ENCODE peak calls at places on chromosomes 3 and 15, in seven cellular contexts. C is heart left ventricle, D is body of pancreas, A is GM23338, H is dorsolateral prefrontal cortex, U is left lung, R is transverse colon. F is an unnamed sample.
A peak's percentile ranks its signal among the peaks of the same experiment; 100 is the strongest.

GRCh38 chr3:110708166-110708565 is 363.4 kb upstream of the NECTIN3 start:
- DNase-seq in C (no peak), D (no peak), A (no peak), H (no peak), U (no peak), R (no peak), F (no peak)

GRCh38 chr15:81235781-81236507 is 39.3 kb downstream of the IL16 start:
- DNase-seq in C (peak; percentile 66), D (no peak), A (no peak), H (peak; percentile 53), U (no peak), R (no peak), F (no peak)

GRCh38 chr3:66398228-66399025 is 102.4 kb downstream of the LRIG1 start:
- DNase-seq in C (no peak), D (peak; percentile 47), A (no peak), H (peak; percentile 7), U (peak; percentile 36), R (no peak), F (no peak)

GRCh38 chr3:85576091-85576690 is 617.4 kb downstream of the CADM2 start:
- DNase-seq in C (peak; percentile 41), D (peak; percentile 66), A (peak; percentile 84), H (peak; percentile 93), U (no peak), R (peak; percentile 42), F (no peak)

GRCh38 chr3:188776447-188776846 is 395.3 kb upstream of the TPRG1 start:
- DNase-seq in C (no peak), D (no peak), A (no peak), H (no peak), U (no peak), R (no peak), F (no peak)

GRCh38 chr15:31374489-31374888 is 47.9 kb downstream of the KLF13 start:
- DNase-seq in C (no peak), D (no peak), A (no peak), H (no peak), U (no peak), R (peak; percentile 79), F (no peak)

GRCh38 chr15:25068696-25069095 is 113.9 kb downstream of the SNRPN start:
- DNase-seq in C (peak; percentile 15), D (no peak), A (no peak), H (no peak), U (no peak), R (no peak), F (no peak)

GRCh38 chr15:77457619-77458265 is 37.1 kb downstream of the HMG20A start:
- DNase-seq in C (no peak), D (no peak), A (no peak), H (no peak), U (no peak), R (no peak), F (no peak)

GRCh38 chr3:153634683-153635082 is 472.7 kb downstream of the RAP2B start:
- DNase-seq in C (no peak), D (no peak), A (no peak), H (no peak), U (no peak), R (no peak), F (no peak)

GRCh38 chr3:196772897-196773296 is 33.2 kb downstream of the PAK2 start:
- DNase-seq in C (no peak), D (no peak), A (no peak), H (peak; percentile 17), U (no peak), R (no peak), F (no peak)

GRCh38 chr3:146783446-146783845 is 178.3 kb upstream of the PLSCR5 start:
- DNase-seq in C (no peak), D (no peak), A (no peak), H (no peak), U (no peak), R (no peak), F (no peak)

GRCh38 chr3:86464180-86464579 is 526.8 kb downstream of the VGLL3 start:
- DNase-seq in C (no peak), D (no peak), A (no peak), H (no peak), U (no peak), R (no peak), F (no peak)

DNA sequence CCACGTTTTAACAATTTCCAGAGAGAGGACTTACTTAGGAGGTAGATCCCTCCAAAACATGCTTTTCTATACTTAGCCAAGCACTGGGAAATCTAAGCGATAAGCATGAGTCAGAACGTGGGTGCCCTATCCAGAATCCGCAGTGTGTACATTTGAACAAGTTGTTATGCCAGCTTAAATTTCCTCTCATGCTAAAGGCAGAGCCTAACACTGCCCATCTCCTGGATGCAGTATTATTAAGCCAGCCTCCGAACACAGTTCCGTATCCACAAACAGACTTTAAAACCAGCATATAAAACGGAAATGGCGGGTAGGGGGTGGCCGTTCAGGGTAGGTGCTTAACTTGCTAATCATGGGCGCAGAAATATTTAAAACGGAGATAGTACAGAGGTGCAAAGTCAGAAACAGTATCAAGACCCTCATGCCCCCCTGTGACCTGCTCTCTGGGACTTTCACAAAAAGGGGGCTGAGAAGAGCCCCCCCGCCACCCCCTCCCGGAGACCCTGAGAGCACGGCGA is 1.0 kb upstream of the LRRIQ4 start:
- DNase-seq in C (no peak), D (no peak), A (no peak), H (peak; percentile 49), U (no peak), R (no peak), F (no peak)
- H3K4me3 ChIP-seq in C (peak overlapping the region; percentile 66), D (no peak overlapping the region), A (peak overlapping the region; percentile 81), H (peak overlapping the region; percentile 69), U (peak overlapping the region; percentile 43), R (peak overlapping the region; percentile 51), F (peak overlapping the region; percentile 48)

GRCh38 chr3:10994311-10994710 is 1.8 kb downstream of the SLC6A1 start:
- DNase-seq in C (no peak), D (no peak), A (no peak), H (peak; percentile 68), U (no peak), R (no peak), F (no peak)

GRCh38 chr3:10992946-10993728 is 589 bp downstream of the SLC6A1 start:
- DNase-seq in C (no peak), D (no peak), A (peak; percentile 53), H (no peak), U (no peak), R (no peak), F (no peak)

GRCh38 chr3:10993729-10994065 is 1.1 kb downstream of the SLC6A1 start:
- DNase-seq in C (no peak), D (no peak), A (no peak), H (no peak), U (no peak), R (no peak), F (no peak)

GRCh38 chr3:10988991-10989484 is 3.5 kb upstream of the SLC6A1 start:
- DNase-seq in C (no peak), D (no peak), A (no peak), H (no peak), U (no peak), R (no peak), F (no peak)

GRCh38 chr3:10992017-10992945 is at the start of gene SLC6A1:
- DNase-seq in C (no peak), D (no peak), A (peak; percentile 83), H (peak; percentile 71), U (no peak), R (no peak), F (no peak)
- H3K27me3 ChIP-seq in C (peaks cover 47% of the 10 kb centered on the region), D (no peaks in the 10 kb centered on the region), A (peaks cover 58% of the 10 kb centered on the region), H (no peaks in the 10 kb centered on the region), U (peaks cover 31% of the 10 kb centered on the region), R (peaks cover 65% of the 10 kb centered on the region), F (peaks cover 6% of the 10 kb centered on the region)

GRCh38 chr3:99867594-99868437 is 50.2 kb downstream of the CMSS1 start:
- DNase-seq in C (no peak), D (no peak), A (peak; percentile 67), H (no peak), U (no peak), R (no peak), F (no peak)

GRCh38 chr3:99871231-99871898 is 53.7 kb downstream of the CMSS1 start:
- DNase-seq in C (no peak), D (no peak), A (no peak), H (no peak), U (no peak), R (no peak), F (no peak)

GRCh38 chr3:99868438-99868723 is 50.7 kb downstream of the CMSS1 start:
- DNase-seq in C (no peak), D (no peak), A (no peak), H (no peak), U (no peak), R (no peak), F (peak; percentile 10)

GRCh38 chr3:99870712-99871111 is 53.0 kb downstream of the CMSS1 start:
- DNase-seq in C (no peak), D (no peak), A (no peak), H (no peak), U (no peak), R (no peak), F (no peak)

GRCh38 chr3:99869621-99870020 is 52.0 kb downstream of the CMSS1 start:
- DNase-seq in C (no peak), D (no peak), A (no peak), H (no peak), U (no peak), R (no peak), F (no peak)
- H3K27ac ChIP-seq in C (peak overlapping the region; percentile 52), D (no peak overlapping the region), A (no peak overlapping the region), H (no peak overlapping the region), U (no peak overlapping the region), R (peak overlapping the region; percentile 90), F (peak overlapping the region; percentile 83)

DNA sequence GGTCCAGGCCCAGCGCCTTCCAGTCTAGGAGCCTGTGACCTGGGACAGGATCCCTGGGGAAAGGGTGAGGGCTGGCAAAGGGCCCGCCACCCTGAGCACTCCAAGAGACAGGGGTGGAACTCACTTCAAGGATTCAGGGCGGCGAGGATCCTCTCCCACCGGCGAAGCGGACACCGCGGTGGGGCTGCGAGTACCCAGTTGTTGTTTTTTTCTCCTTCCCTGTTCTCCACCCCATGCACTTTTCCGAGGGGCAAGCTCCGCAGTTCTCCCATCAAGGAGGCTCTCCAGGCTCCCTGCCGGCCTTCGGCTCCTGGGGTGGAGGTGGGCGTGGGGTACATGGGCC is 387 bp upstream of the PAQR5 start:
- DNase-seq in C (peak; percentile 34), D (no peak), A (no peak), H (no peak), U (no peak), R (no peak), F (no peak)
- H3K4me3 ChIP-seq in C (peak overlapping the region; percentile 59), D (no peak overlapping the region), A (peak overlapping the region; percentile 74), H (peak overlapping the region; percentile 52), U (peak overlapping the region; percentile 57), R (no peak overlapping the region), F (peak overlapping the region; percentile 45)

DNA sequence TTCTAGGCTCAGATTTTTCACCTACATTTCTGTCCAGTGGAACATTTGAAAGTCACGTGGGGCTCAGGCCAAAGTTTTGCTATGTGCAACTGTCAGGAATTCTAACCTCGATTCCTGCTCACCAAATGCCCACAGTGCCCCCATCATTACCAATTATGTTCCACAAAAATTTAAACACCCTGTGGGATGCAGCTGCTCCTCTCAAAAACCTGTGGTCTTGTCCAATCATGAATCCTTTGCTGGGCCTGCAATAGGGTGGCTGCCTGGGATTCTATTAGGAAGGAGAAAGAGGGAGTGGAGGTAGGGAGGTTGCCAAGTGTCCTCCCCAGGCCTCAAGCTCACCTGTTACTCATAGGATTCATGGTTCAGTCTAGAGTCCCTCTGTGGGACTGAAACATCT is 68.1 kb downstream of the RHCG start:
- DNase-seq in C (no peak), D (no peak), A (no peak), H (no peak), U (no peak), R (no peak), F (no peak)
- H3K27me3 ChIP-seq in C (peaks cover 8% of the 10 kb centered on the region), D (no peaks in the 10 kb centered on the region), A (peaks cover 53% of the 10 kb centered on the region), H (no peaks in the 10 kb centered on the region), U (no peaks in the 10 kb centered on the region), R (peaks cover 28% of the 10 kb centered on the region), F (no peaks in the 10 kb centered on the region)

F was measured in prostate gland.